ENCODE peak calls at places on chromosomes 6 and 20, in six cellular contexts. B is SW480, H is fibroblast of the aortic adventitia, Y is HAP-1, D is mammary epithelial cell, T is SHP77 treated with DMSO at 0.1 percent for 48 hours. R is an unnamed sample.

GRCh38 chr20:5080384-5080877 is 39.3 kb downstream of the PCNA start:
- DNase-seq in B (no peak), H (peak; percentile 87), Y (no peak), D (no peak), T (no peak), R (peak; percentile 37)

GRCh38 chr20:23692725-23693124 is 3.9 kb upstream of the CST4 start:
- DNase-seq in B (no peak), H (no peak), Y (no peak), D (no peak), T (no peak), R (no peak)

GRCh38 chr20:50625986-50626677 is 65.2 kb downstream of the RIPOR3 start:
- DNase-seq in B (peak; percentile 52), H (peak; percentile 69), Y (peak; percentile 79), D (no peak), T (no peak), R (peak; percentile 15)

GRCh38 chr6:155327326-155328073 is 13.2 kb upstream of the TFB1M start:
- DNase-seq in B (peak; percentile 76), H (peak; percentile 88), Y (peak; percentile 76), D (peak; percentile 32), T (peak; percentile 43), R (peak; percentile 66)

GRCh38 chr6:10390495-10391298 is 24.2 kb downstream of the TFAP2A start:
- DNase-seq in B (no peak), H (no peak), Y (no peak), D (no peak), T (no peak), R (no peak)

GRCh38 chr20:1712634-1713625 is 55.4 kb upstream of the SIRPG start:
- DNase-seq in B (no peak), H (no peak), Y (no peak), D (no peak), T (no peak), R (no peak)

GRCh38 chr20:54069501-54069971 is 858 bp downstream of the BCAS1 start:
- DNase-seq in B (peak; percentile 41), H (no peak), Y (no peak), D (no peak), T (no peak), R (no peak)

GRCh38 chr6:31466466-31466865 is 31.5 kb upstream of the MICB start:
- DNase-seq in B (no peak), H (no peak), Y (no peak), D (no peak), T (no peak), R (no peak)

GRCh38 chr20:44215125-44215524 is 4.6 kb upstream of the OSER1 start:
- DNase-seq in B (peak; percentile 74), H (peak; percentile 77), Y (peak; percentile 75), D (peak; percentile 46), T (peak; percentile 22), R (peak; percentile 65)

GRCh38 chr6:18561006-18561750 is 174.0 kb downstream of the RNF144B start:
- DNase-seq in B (no peak), H (peak; percentile 74), Y (no peak), D (no peak), T (no peak), R (no peak)

GRCh38 chr6:10276106-10276505 is 138.8 kb downstream of the TFAP2A start:
- DNase-seq in B (no peak), H (peak; percentile 15), Y (no peak), D (peak; percentile 56), T (no peak), R (peak; percentile 69)

GRCh38 chr20:50226093-50226974 is 35.7 kb downstream of the CEBPB start:
- DNase-seq in B (no peak), H (peak; percentile 65), Y (no peak), D (no peak), T (no peak), R (peak; percentile 27)

GRCh38 chr6:26428206-26428605 is 12.1 kb upstream of the BTN3A3 start:
- DNase-seq in B (no peak), H (no peak), Y (no peak), D (no peak), T (no peak), R (no peak)

GRCh38 chr20:47620808-47621805 is 119.4 kb downstream of the NCOA3 start:
- DNase-seq in B (peak; percentile 79), H (peak; percentile 89), Y (peak; percentile 21), D (peak; percentile 36), T (no peak), R (peak; percentile 71)

GRCh38 chr20:10565922-10566897 is 107.6 kb downstream of the JAG1 start:
- DNase-seq in B (peak; percentile 34), H (peak; percentile 57), Y (peak; percentile 47), D (no peak), T (no peak), R (no peak)

GRCh38 chr20:56801991-56802740 is 173.1 kb downstream of the TFAP2C start:
- DNase-seq in B (no peak), H (no peak), Y (no peak), D (no peak), T (no peak), R (no peak)

GRCh38 chr6:116483616-116484015 is 22.4 kb downstream of the CALHM6 start:
- DNase-seq in B (no peak), H (no peak), Y (no peak), D (no peak), T (no peak), R (no peak)

GRCh38 chr6:129730477-129731165 is 20.6 kb upstream of the ARHGAP18 start:
- DNase-seq in B (peak; percentile 28), H (peak; percentile 46), Y (peak; percentile 27), D (no peak), T (peak; percentile 32), R (peak; percentile 29)

GRCh38 chr6:118249680-118250079 is 298.4 kb upstream of the PLN start:
- DNase-seq in B (no peak), H (no peak), Y (no peak), D (no peak), T (no peak), R (no peak)

GRCh38 chr20:49646126-49646525 is 67.6 kb downstream of the B4GALT5 start:
- DNase-seq in B (no peak), H (peak; percentile 32), Y (no peak), D (no peak), T (no peak), R (peak; percentile 86)

GRCh38 chr6:224350-224749 is 67.9 kb upstream of the DUSP22 start:
- DNase-seq in B (no peak), H (no peak), Y (no peak), D (no peak), T (no peak), R (no peak)

GRCh38 chr6:139156571-139156970 is 21.7 kb downstream of the HECA start:
- DNase-seq in B (no peak), H (peak; percentile 55), Y (no peak), D (no peak), T (no peak), R (no peak)

GRCh38 chr20:63896136-63896890 is 1.4 kb downstream of the DNAJC5 start:
- DNase-seq in B (peak; percentile 32), H (peak; percentile 21), Y (peak; percentile 34), D (peak; percentile 43), T (peak; percentile 83), R (peak; percentile 30)

GRCh38 chr20:43096471-43096870 is 93.2 kb downstream of the PTPRT start:
- DNase-seq in B (no peak), H (no peak), Y (no peak), D (no peak), T (no peak), R (no peak)

GRCh38 chr6:105326838-105327745 is 75.8 kb downstream of the PREP start:
- DNase-seq in B (peak; percentile 84), H (peak; percentile 22), Y (no peak), D (peak; percentile 74), T (peak; percentile 32), R (peak; percentile 79)

GRCh38 chr6:131015630-131016263 is 47.3 kb downstream of the EPB41L2 start:
- DNase-seq in B (no peak), H (peak; percentile 87), Y (no peak), D (peak; percentile 8), T (no peak), R (peak; percentile 33)

GRCh38 chr6:137316626-137317025 is 97.4 kb upstream of the IFNGR1 start:
- DNase-seq in B (no peak), H (no peak), Y (no peak), D (no peak), T (no peak), R (no peak)

GRCh38 chr6:168160506-168161370 is 81.7 kb upstream of the FRMD1 start:
- DNase-seq in B (no peak), H (no peak), Y (no peak), D (no peak), T (no peak), R (no peak)

GRCh38 chr20:49603209-49603627 is 35.3 kb upstream of the PTGIS start:
- DNase-seq in B (peak; percentile 54), H (peak; percentile 76), Y (peak; percentile 28), D (no peak), T (no peak), R (peak; percentile 69)

GRCh38 chr6:93423542-93423941 is 4.2 kb upstream of the EPHA7 start:
- DNase-seq in B (peak; percentile 26), H (peak; percentile 27), Y (peak; percentile 88), D (no peak), T (peak; percentile 37), R (no peak)

GRCh38 chr20:21089421-21089820 is 16.7 kb downstream of the LINC00237 start:
- DNase-seq in B (peak; percentile 88), H (no peak), Y (no peak), D (peak; percentile 58), T (no peak), R (no peak)

GRCh38 chr6:2784061-2784460 is 18.9 kb downstream of the WRNIP1 start:
- DNase-seq in B (no peak), H (no peak), Y (no peak), D (no peak), T (no peak), R (no peak)

GRCh38 chr20:12252793-12253192 is 335.1 kb downstream of the BTBD3 start:
- DNase-seq in B (no peak), H (no peak), Y (no peak), D (no peak), T (no peak), R (no peak)

GRCh38 chr20:57399587-57400261 is 8.5 kb downstream of the RBM38 start:
- DNase-seq in B (no peak), H (no peak), Y (no peak), D (no peak), T (no peak), R (no peak)

GRCh38 chr6:127053032-127053908 is 65.2 kb upstream of the RSPO3 start:
- DNase-seq in B (no peak), H (peak; percentile 13), Y (no peak), D (no peak), T (no peak), R (peak; percentile 5)